ENCODE peak calls at places on chromosomes 7 and 10, in four cellular contexts. C is effector memory CD8-positive, alpha-beta T cell; V is CD8-positive, alpha-beta T cell; P is NCI-H526 treated with DMSO at 0.1 percent for 48 hours. I is an unnamed sample.

GRCh38 chr7:15685358-15686181 is 913 bp downstream of the MEOX2 start:
- DNase-seq in V (no peak), C (no peak), P (no peak), I (no peak)

GRCh38 chr7:142941541-142941940 is 2.3 kb downstream of the LLCFC1 start:
- DNase-seq in C (no peak), P (no peak), V (no peak), I (no peak)

GRCh38 chr10:131946321-131946751 is 35.4 kb downstream of the BNIP3 start:
- DNase-seq in P (no peak), V (no peak), C (no peak), I (no peak)

GRCh38 chr7:128365432-128365831 is 3.9 kb upstream of the PRRT4 start:
- DNase-seq in C (no peak), V (no peak), P (no peak), I (no peak)

GRCh38 chr10:133170092-133170491 is 10.1 kb downstream of the KNDC1 start:
- DNase-seq in C (no peak), P (no peak), V (no peak), I (no peak)

GRCh38 chr10:47076949-47077348 is 165.7 kb downstream of the PTPN20 start:
- DNase-seq in C (no peak), P (no peak), V (no peak), I (no peak)

GRCh38 chr10:78964952-78965633 is 103.7 kb upstream of the ZMIZ1 start:
- DNase-seq in V (no peak), C (no peak), P (peak), I (no peak)

GRCh38 chr7:73342645-73343044 is 14.7 kb downstream of the FKBP6 start:
- DNase-seq in C (no peak), V (no peak), P (no peak), I (no peak)

GRCh38 chr10:99236627-99237309 is 1.1 kb upstream of the HPSE2 start:
- DNase-seq in P (no peak), C (no peak), V (no peak), I (no peak)

GRCh38 chr7:27148776-27149641 is 1.4 kb upstream of the HOXA6 start:
- DNase-seq in P (no peak), C (no peak), V (no peak), I (no peak)

GRCh38 chr10:60042262-60042661 is 135.9 kb upstream of the CCDC6 start:
- DNase-seq in P (peak), C (no peak), V (no peak), I (no peak)

GRCh38 chr7:36667007-36667406 is 57.3 kb downstream of the AOAH start:
- DNase-seq in C (no peak), P (no peak), V (no peak), I (no peak)

GRCh38 chr10:124323806-124324205 is 94.9 kb downstream of the OAT start:
- DNase-seq in P (no peak), C (no peak), V (no peak), I (no peak)

GRCh38 chr7:146146866-146147265 is 30.3 kb downstream of the CNTNAP2 start:
- DNase-seq in C (no peak), P (no peak), V (no peak), I (no peak)

GRCh38 chr10:77889277-77889903 is 37.2 kb downstream of the DLG5 start:
- DNase-seq in V (no peak), C (no peak), P (peak), I (no peak)

GRCh38 chr10:126663880-126664279 is 6.6 kb downstream of the C10orf90 start:
- DNase-seq in P (no peak), C (no peak), V (no peak), I (no peak)

GRCh38 chr7:1046722-1047679 is 2.7 kb downstream of the GPR146 start:
- DNase-seq in C (peak), P (peak), V (peak), I (peak)

GRCh38 chr10:131788386-131788785 is 112.4 kb upstream of the PPP2R2D start:
- DNase-seq in P (peak), V (no peak), C (no peak), I (no peak)

GRCh38 chr7:51430480-51431086 is 114.0 kb upstream of the COBL start:
- DNase-seq in V (peak), C (no peak), P (peak), I (no peak)

GRCh38 chr7:151003572-151003971 is 12.8 kb downstream of the NOS3 start:
- DNase-seq in V (no peak), P (no peak), C (no peak), I (no peak)

GRCh38 chr7:114802628-114803027 is 119.3 kb upstream of the MDFIC start:
- DNase-seq in P (no peak), V (no peak), C (no peak), I (no peak)

GRCh38 chr10:3783721-3784432 is 1.1 kb downstream of the KLF6 start:
- DNase-seq in V (peak), P (peak), C (no peak), I (peak)

I was measured in CD4-positive, alpha-beta T cell.